ENCODE peak calls at places on chromosome 17, in five cellular contexts. K is H7, T is mucosa of descending colon, M is endothelial cell of umbilical vein, J is HepG2. U is an unnamed sample. For H3K36me3, the result is how much of the 10 kb centered on the place peaks cover.

GRCh38 chr17:81084691-81085419 is 49.9 kb downstream of the BAIAP2 start:
- DNase-seq in T (no peak), J (no peak), M (no peak), K (no peak), U (no peak)

GRCh38 chr17:55563363-55563762 is 52.1 kb upstream of the SMIM36 start:
- DNase-seq in M (no peak), K (no peak), T (no peak), J (no peak), U (no peak)

GRCh38 chr17:36945160-36945559 is 3.6 kb upstream of the AATF start:
- DNase-seq in T (no peak), M (no peak), K (no peak), J (no peak), U (no peak)

GRCh38 chr17:6430769-6431168 is 4.2 kb downstream of the AIPL1 start:
- DNase-seq in J (no peak), M (no peak), T (no peak), K (no peak), U (no peak)

GRCh38 chr17:34318474-34318873 is 761 bp upstream of the CCL8 start:
- DNase-seq in M (no peak), T (peak), K (peak), J (no peak), U (no peak)

GRCh38 chr17:14427914-14428639 is 127.2 kb downstream of the HS3ST3B1 start:
- DNase-seq in T (no peak), M (no peak), J (no peak), K (no peak), U (no peak)

GRCh38 chr17:65072577-65073178 is 16.1 kb upstream of the GNA13 start:
- DNase-seq in K (no peak), M (no peak), T (peak), J (peak), U (no peak)

GRCh38 chr17:75566456-75567233 is 21.0 kb upstream of the MYO15B start:
- DNase-seq in K (no peak), M (no peak), J (no peak), T (no peak), U (no peak)

GRCh38 chr17:80086616-80087015 is 14.8 kb upstream of the GAA start:
- DNase-seq in T (no peak), K (no peak), J (no peak), M (no peak), U (no peak)

GRCh38 chr17:18219016-18219415 is 6.4 kb upstream of the LLGL1 start:
- DNase-seq in J (no peak), K (no peak), M (peak), T (no peak), U (peak)

GRCh38 chr17:4593021-4593797 is 8.9 kb downstream of the SMTNL2 start:
- DNase-seq in J (no peak), K (peak), T (no peak), M (no peak), U (no peak)

GRCh38 chr17:32461853-32462617 is 17.7 kb downstream of the PSMD11 start:
- DNase-seq in J (peak), M (peak), K (peak), T (no peak), U (peak)

GRCh38 chr17:82649501-82650261 is 1.4 kb upstream of the WDR45B start:
- DNase-seq in T (no peak), J (no peak), M (no peak), K (peak), U (no peak)

GRCh38 chr17:4201231-4201630 is 58.2 kb downstream of the CYB5D2 start:
- DNase-seq in M (no peak), K (no peak), J (no peak), T (no peak), U (no peak)

GRCh38 chr17:50064253-50064991 is 8.5 kb downstream of the ITGA3 start:
- DNase-seq in T (no peak), M (peak), K (peak), J (no peak), U (peak)

GRCh38 chr17:83189013-83189672 is 109.7 kb downstream of the METRNL start:
- DNase-seq in T (no peak), M (no peak), K (no peak), J (no peak), U (no peak)

GRCh38 chr17:34445145-34445544 is 82.1 kb upstream of the CCL1 start:
- DNase-seq in M (no peak), T (no peak), K (no peak), J (no peak), U (no peak)

GRCh38 chr17:63696381-63696961 is 3.5 kb downstream of the LIMD2 start:
- DNase-seq in J (peak), K (peak), M (peak), T (no peak), U (peak)

DNA sequence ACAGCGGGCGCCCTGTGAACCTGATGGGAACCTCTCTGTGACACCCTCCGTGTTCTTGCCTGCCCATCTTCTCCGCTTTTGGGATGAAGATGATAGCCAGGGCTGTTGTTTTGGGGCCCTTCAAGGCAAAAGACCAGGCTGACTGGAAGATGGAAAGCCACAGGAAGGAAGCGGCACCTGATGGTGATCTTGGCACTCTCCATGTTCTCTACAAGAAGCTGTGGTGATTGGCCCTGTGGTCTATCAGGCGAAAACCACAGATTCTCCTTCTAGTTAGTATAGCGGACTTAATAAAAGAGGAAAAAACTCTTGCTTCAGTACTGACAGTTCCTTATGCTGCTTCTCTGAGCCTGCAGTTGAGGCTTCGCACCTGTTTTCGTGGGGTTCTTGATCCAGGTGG is 10.5 kb downstream of the CDK5RAP3 start:
- DNase-seq in T (no peak), J (no peak), K (no peak), M (no peak), U (no peak)
- H3K36me3 ChIP-seq in T (under half), J (under half), K (under half), M (under half), U (under half)

GRCh38 chr17:78421534-78422266 is 43.3 kb downstream of the PGS1 start:
- DNase-seq in M (peak), T (peak), K (peak), J (peak), U (peak)
- H3K36me3 ChIP-seq in M (under half), T (under half), K (under half), J (under half), U (under half)

GRCh38 chr17:67125924-67126323 is 81.6 kb downstream of the CACNG1 start:
- DNase-seq in M (no peak), T (no peak), J (no peak), K (no peak), U (no peak)
- H3K36me3 ChIP-seq in M (under half), T (under half), J (under half), K (under half), U (under half)

GRCh38 chr17:1344521-1344920 is 55.5 kb downstream of the YWHAE start:
- DNase-seq in M (no peak), T (no peak), J (no peak), K (peak), U (no peak)
- H3K36me3 ChIP-seq in M (under half), T (under half), J (under half), K (under half), U (under half)

GRCh38 chr17:17019891-17020456 is 22.3 kb upstream of the MPRIP start:
- DNase-seq in M (no peak), J (no peak), K (no peak), T (peak), U (no peak)

GRCh38 chr17:17018612-17019429 is 23.4 kb upstream of the MPRIP start:
- DNase-seq in M (no peak), K (no peak), T (peak), J (no peak), U (no peak)

GRCh38 chr17:17017343-17018014 is 24.8 kb upstream of the MPRIP start:
- DNase-seq in M (no peak), K (no peak), J (no peak), T (no peak), U (no peak)

GRCh38 chr17:17019430-17019762 is 22.9 kb upstream of the MPRIP start:
- DNase-seq in J (no peak), T (no peak), K (no peak), M (no peak), U (no peak)

DNA sequence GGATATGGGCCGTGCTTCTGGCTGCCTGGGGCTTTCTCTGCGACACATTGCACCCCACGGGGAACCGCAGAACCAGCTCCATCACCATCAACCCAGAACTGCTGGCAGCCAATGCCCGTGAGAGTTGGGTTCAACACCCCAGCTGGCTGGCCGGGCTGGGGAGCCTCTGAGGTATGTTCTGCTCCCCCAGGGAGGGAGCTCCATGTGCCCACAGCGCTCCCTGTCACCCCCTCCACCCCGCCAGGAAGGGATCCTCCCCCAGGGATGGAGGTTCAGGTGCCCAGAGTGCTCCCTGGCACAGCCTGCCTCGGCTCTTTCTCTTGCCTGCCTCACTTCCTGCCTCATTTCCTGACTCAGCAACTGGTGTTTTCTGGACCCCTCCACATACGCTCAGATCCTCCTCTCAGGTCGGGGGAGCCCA is 24.2 kb upstream of the MPRIP start:
- DNase-seq in K (no peak), T (peak), J (no peak), M (no peak), U (no peak)
- H3K36me3 ChIP-seq in K (under half), T (under half), J (under half), M (under half), U (under half)